ENCODE peak calls at places on chromosomes 4 and X, in seven cellular contexts. L is IMR-90, W is H9, P is neuronal stem cell, E is mesenchymal stem cell, Z is trophoblast cell, A is H1. G is an unnamed sample.

GRCh38 chrX:76454456-76454927 is 27.0 kb downstream of the MAGEE1 start:
- DNase-seq in W (peak; percentile 30), A (no peak), P (no peak), L (peak; percentile 9), E (peak; percentile 0), Z (no peak), G (peak; percentile 69)

GRCh38 chr4:80202190-80202711 is 4.9 kb downstream of the PRDM8 start:
- DNase-seq in E (peak; percentile 86), A (no peak), Z (peak; percentile 55), P (no peak), W (peak; percentile 82), L (peak; percentile 80), G (peak; percentile 81)

GRCh38 chr4:14168919-14169318 is 541.4 kb upstream of the BOD1L1 start:
- DNase-seq in P (no peak), Z (no peak), A (no peak), E (peak; percentile 82), L (peak; percentile 91), W (no peak), G (no peak)

GRCh38 chrX:97399400-97399799 is 515.7 kb downstream of the RPA4 start:
- DNase-seq in P (no peak), E (peak; percentile 75), A (no peak), L (peak; percentile 81), W (no peak), Z (no peak), G (peak; percentile 62)

GRCh38 chr4:123092603-123093002 is 170.2 kb upstream of the NUDT6 start:
- DNase-seq in A (no peak), E (no peak), Z (no peak), L (no peak), W (peak; percentile 31), P (no peak), G (peak; percentile 39)

GRCh38 chr4:163548481-163549243 is 54.2 kb downstream of the TMA16 start:
- DNase-seq in E (peak; percentile 69), L (peak; percentile 69), P (peak; percentile 21), A (no peak), W (no peak), Z (peak; percentile 24), G (peak; percentile 47)

GRCh38 chr4:105306158-105306781 is 159.6 kb downstream of the TET2 start:
- DNase-seq in E (no peak), Z (no peak), A (no peak), P (no peak), L (no peak), W (no peak), G (no peak)

GRCh38 chrX:29911673-29912072 is 303.7 kb upstream of the MAGEB2 start:
- DNase-seq in L (no peak), A (no peak), Z (no peak), E (no peak), P (no peak), W (no peak), G (no peak)

GRCh38 chr4:151226004-151226932 is 50.7 kb upstream of the PRSS48 start:
- DNase-seq in P (no peak), L (peak; percentile 88), A (no peak), W (no peak), E (peak; percentile 85), Z (no peak), G (peak; percentile 22)

GRCh38 chr4:35934370-35934981 is 309.8 kb downstream of the ARAP2 start:
- DNase-seq in W (no peak), P (peak; percentile 39), Z (no peak), E (peak; percentile 52), L (peak; percentile 1), A (no peak), G (peak; percentile 60)

GRCh38 chr4:53782468-53782865 is 191.2 kb upstream of the LNX1 start:
- DNase-seq in E (peak; percentile 72), A (no peak), W (no peak), P (no peak), L (peak; percentile 48), Z (no peak), G (no peak)

GRCh38 chr4:6354119-6354518 is 84.5 kb downstream of the WFS1 start:
- DNase-seq in E (no peak), A (no peak), L (no peak), P (no peak), Z (no peak), W (no peak), G (no peak)

GRCh38 chr4:40630335-40631021 is 814 bp upstream of the RBM47 start:
- DNase-seq in L (no peak), W (peak; percentile 81), A (peak; percentile 51), Z (peak; percentile 83), P (no peak), E (no peak), G (peak; percentile 86)

GRCh38 chr4:176404591-176404990 is 84.8 kb downstream of the SPCS3 start:
- DNase-seq in P (no peak), E (peak; percentile 26), A (no peak), W (no peak), L (peak; percentile 86), Z (no peak), G (no peak)

GRCh38 chr4:5788144-5788543 is 77.1 kb downstream of the EVC start:
- DNase-seq in L (no peak), A (no peak), W (peak; percentile 10), Z (no peak), E (no peak), P (no peak), G (no peak)

GRCh38 chr4:37157403-37158167 is 87.0 kb upstream of the NWD2 start:
- DNase-seq in W (no peak), P (no peak), Z (peak; percentile 72), E (no peak), A (no peak), L (no peak), G (peak; percentile 46)

DNA sequence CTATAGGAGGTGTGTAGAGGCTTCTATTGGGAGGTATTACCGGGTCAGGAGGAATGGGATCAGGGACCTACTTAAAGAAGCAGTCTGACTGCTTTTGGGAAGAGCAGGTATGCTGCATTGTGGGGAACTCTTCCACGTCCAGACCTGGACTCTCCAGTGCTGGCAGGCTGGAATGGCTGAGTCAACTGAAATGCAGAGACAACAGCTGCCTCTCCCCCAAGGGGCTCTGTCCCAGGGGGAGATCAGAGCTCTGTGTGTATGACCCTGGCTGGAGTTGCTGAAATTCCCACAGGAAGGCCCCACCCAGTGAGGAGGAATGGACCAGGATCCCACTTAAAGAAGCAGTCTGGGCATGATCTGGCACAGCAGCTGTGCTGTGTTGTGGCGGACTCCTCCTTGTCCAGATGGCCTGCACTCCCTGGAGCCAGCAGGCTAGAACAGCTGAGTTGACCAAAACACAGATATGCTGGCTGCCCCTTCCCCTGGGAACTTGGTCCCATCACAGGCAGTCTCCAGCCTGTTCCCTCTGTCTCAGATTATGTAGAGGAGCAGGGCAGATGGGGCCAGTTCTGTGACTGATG is 25.4 kb downstream of the C4orf17 start:
- DNase-seq in P (no peak), E (no peak), A (no peak), Z (no peak), L (no peak), W (no peak), G (no peak)
- H3K27ac ChIP-seq in P (no peak overlapping the region), E (no peak overlapping the region), A (no peak overlapping the region), Z (no peak overlapping the region), L (no peak overlapping the region), W (no peak overlapping the region), G (no peak overlapping the region)

GRCh38 chrX:21674430-21675186 is 16.5 kb upstream of the KLHL34 start:
- DNase-seq in E (no peak), W (no peak), Z (no peak), P (no peak), L (no peak), A (no peak), G (no peak)

GRCh38 chrX:21683910-21684309 is 25.8 kb upstream of the KLHL34 start:
- DNase-seq in L (peak; percentile 74), A (no peak), E (peak; percentile 16), W (no peak), P (no peak), Z (no peak), G (no peak)

GRCh38 chrX:21675931-21676330 is 17.8 kb upstream of the KLHL34 start:
- DNase-seq in W (no peak), E (no peak), P (no peak), Z (no peak), A (no peak), L (no peak), G (no peak)

GRCh38 chrX:21678059-21678458 is 19.9 kb upstream of the KLHL34 start:
- DNase-seq in W (no peak), P (no peak), L (no peak), Z (no peak), A (no peak), E (no peak), G (no peak)
- H3K18ac ChIP-seq in W (no peak overlapping the region), P (no peak overlapping the region), L (no peak overlapping the region), Z (no peak overlapping the region), A (no peak overlapping the region), E (no peak overlapping the region), G (no peak overlapping the region)

GRCh38 chr4:25549413-25549812 is 106.2 kb upstream of the SLC34A2 start:
- DNase-seq in W (no peak), A (no peak), P (no peak), E (no peak), L (no peak), Z (no peak), G (no peak)

GRCh38 chr4:25547343-25547742 is 108.3 kb upstream of the SLC34A2 start:
- DNase-seq in Z (no peak), L (no peak), A (no peak), P (no peak), E (no peak), W (no peak), G (no peak)

GRCh38 chr4:25551608-25552007 is 104.0 kb upstream of the SLC34A2 start:
- DNase-seq in W (no peak), E (no peak), P (no peak), Z (no peak), L (no peak), A (no peak), G (no peak)

GRCh38 chr4:25550376-25551030 is 105.1 kb upstream of the SLC34A2 start:
- DNase-seq in L (no peak), Z (peak; percentile 77), E (no peak), W (no peak), A (no peak), P (no peak), G (no peak)

DNA sequence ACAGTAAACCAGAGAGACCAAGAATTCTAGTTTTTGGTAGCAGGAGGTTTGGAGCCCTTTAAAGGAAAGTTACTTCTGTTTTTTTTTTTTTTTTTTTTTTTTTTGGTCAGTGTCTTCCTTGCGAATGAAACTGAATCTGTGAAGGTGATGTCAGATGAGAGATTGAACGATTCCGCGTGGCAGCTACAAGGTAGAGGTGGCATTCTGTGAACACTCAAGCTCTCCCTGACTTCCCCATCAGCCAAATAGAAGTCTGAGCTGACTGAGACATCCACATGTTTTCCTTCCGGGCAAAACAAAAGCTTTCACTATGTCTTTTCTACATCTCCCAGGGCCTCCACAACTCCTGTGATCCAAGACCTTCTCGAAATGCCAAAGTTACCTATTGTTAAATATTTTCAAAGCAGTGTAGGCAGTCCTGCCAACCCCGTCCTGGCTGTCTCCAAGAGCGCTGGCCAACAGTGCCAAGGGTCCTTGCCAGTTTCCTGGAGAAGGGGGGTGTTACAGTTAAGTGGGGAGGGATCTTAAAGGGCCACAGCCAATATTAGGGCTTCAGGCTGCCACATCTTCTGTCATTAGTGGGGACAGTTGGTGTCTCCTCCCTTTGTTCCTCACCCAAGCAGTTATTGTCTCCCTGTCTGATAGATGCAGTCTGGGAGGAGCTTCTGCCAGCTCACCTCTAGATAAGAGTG is 102.9 kb upstream of the SLC34A2 start:
- DNase-seq in A (no peak), P (no peak), W (no peak), E (no peak), Z (no peak), L (no peak), G (peak; percentile 22)
- H3K27ac ChIP-seq in A (no peak overlapping the region), P (no peak overlapping the region), W (no peak overlapping the region), E (no peak overlapping the region), Z (no peak overlapping the region), L (no peak overlapping the region), G (no peak overlapping the region)

GRCh38 chrX:109511113-109511512 is 25.5 kb upstream of the NXT2 start:
- DNase-seq in W (no peak), A (no peak), Z (no peak), L (no peak), E (no peak), P (no peak), G (no peak)

GRCh38 chrX:109508915-109509314 is 27.0 kb upstream of the GUCY2F start:
- DNase-seq in E (no peak), A (no peak), P (no peak), L (no peak), Z (no peak), W (no peak), G (no peak)
- H3K18ac ChIP-seq in E (no peak overlapping the region), A (no peak overlapping the region), P (no peak overlapping the region), L (no peak overlapping the region), Z (no peak overlapping the region), W (no peak overlapping the region), G (no peak overlapping the region)

G was measured in mesendoderm.